ENCODE peak calls at places on chromosomes 13 and 19, in five cellular contexts. O, B, X, Z and D are unnamed samples. For H3K36me3, the result is how much of the 10 kb centered on the place peaks cover.

GRCh38 chr19:422213-422916 is 13.4 kb upstream of the C2CD4C start:
- DNase-seq in O (no peak), B (no peak), X (no peak), Z (no peak), D (no peak)

GRCh38 chr13:20561731-20562130 is 5.2 kb upstream of the IFT88 start:
- DNase-seq in O (no peak), B (no peak), X (no peak), Z (no peak), D (no peak)

GRCh38 chr13:44052843-44053607 is 173.3 kb downstream of the LACC1 start:
- DNase-seq in O (peak), B (no peak), X (peak), Z (peak), D (peak)

GRCh38 chr19:29268721-29269483 is 56.0 kb upstream of the UQCRFS1 start:
- DNase-seq in O (no peak), B (no peak), X (no peak), Z (no peak), D (no peak)

GRCh38 chr13:44331912-44332840 is 41.4 kb upstream of the SERP2 start:
- DNase-seq in O (peak), B (no peak), X (no peak), Z (no peak), D (peak)

GRCh38 chr13:97852181-97852874 is 101.1 kb upstream of the IPO5 start:
- DNase-seq in O (no peak), B (no peak), X (no peak), Z (no peak), D (no peak)

GRCh38 chr19:55687281-55688172 is 12.5 kb downstream of the EPN1 start:
- DNase-seq in O (no peak), B (no peak), X (no peak), Z (no peak), D (no peak)

GRCh38 chr13:53490732-53491131 is 462.1 kb downstream of the OLFM4 start:
- DNase-seq in O (no peak), B (no peak), X (no peak), Z (no peak), D (no peak)

GRCh38 chr13:113651511-113652403 is 6.2 kb downstream of the ATP4B start:
- DNase-seq in O (no peak), B (no peak), X (no peak), Z (no peak), D (no peak)

GRCh38 chr13:86655561-86655960 is 856.3 kb upstream of the SLITRK6 start:
- DNase-seq in O (no peak), B (no peak), X (no peak), Z (no peak), D (no peak)

GRCh38 chr13:75838366-75839017 is 202.4 kb downstream of the LMO7 start:
- DNase-seq in O (no peak), B (no peak), X (no peak), Z (no peak), D (no peak)

GRCh38 chr19:588093-588742 is 1.5 kb upstream of the HCN2 start:
- DNase-seq in O (peak), B (peak), X (peak), Z (peak), D (peak)

GRCh38 chr13:106573279-106573831 is 5.4 kb upstream of the ARGLU1 start:
- DNase-seq in O (peak), B (no peak), X (no peak), Z (no peak), D (no peak)

GRCh38 chr13:52804202-52804641 is 44.2 kb downstream of the PCDH8 start:
- DNase-seq in O (no peak), B (no peak), X (no peak), Z (no peak), D (no peak)

GRCh38 chr19:43229315-43229714 is 23.9 kb upstream of the PSG4 start:
- DNase-seq in O (peak), B (no peak), X (no peak), Z (peak), D (no peak)

GRCh38 chr13:51849145-51850101 is 4.4 kb upstream of the TMEM272 start:
- DNase-seq in O (peak), B (peak), X (peak), Z (peak), D (peak)

GRCh38 chr19:10752237-10752912 is 34.5 kb downstream of the DNM2 start:
- DNase-seq in O (no peak), B (no peak), X (no peak), Z (no peak), D (no peak)

GRCh38 chr13:37686501-37686900 is 87.9 kb upstream of the POSTN start:
- DNase-seq in O (peak), B (no peak), X (no peak), Z (no peak), D (no peak)

GRCh38 chr19:14383556-14383897 is 2.3 kb downstream of the ADGRE5 start:
- DNase-seq in O (peak), B (no peak), X (no peak), Z (peak), D (no peak)

GRCh38 chr13:105518086-105518485 is 1017.4 kb downstream of the EFNB2 start:
- DNase-seq in O (peak), B (no peak), X (no peak), Z (peak), D (peak)

GRCh38 chr13:28356506-28357064 is 138.3 kb downstream of the FLT1 start:
- DNase-seq in O (no peak), B (no peak), X (no peak), Z (no peak), D (peak)

GRCh38 chr19:35030257-35031071 is at the start of gene SCN1B:
- DNase-seq in O (peak), B (no peak), X (peak), Z (peak), D (peak)

GRCh38 chr13:110126391-110126961 is 180.5 kb downstream of the COL4A1 start:
- DNase-seq in O (peak), B (no peak), X (peak), Z (peak), D (peak)

GRCh38 chr13:51201886-51202285 is 20.3 kb upstream of the FAM124A start:
- DNase-seq in O (no peak), B (no peak), X (no peak), Z (no peak), D (no peak)

GRCh38 chr19:55447421-55448174 is 4.5 kb upstream of the SHISA7 start:
- DNase-seq in O (peak), B (no peak), X (no peak), Z (no peak), D (peak)

GRCh38 chr13:65985632-65986031 is 1244.5 kb downstream of the PCDH9 start:
- DNase-seq in O (no peak), B (no peak), X (no peak), Z (peak), D (no peak)

GRCh38 chr13:53605306-53605705 is 576.7 kb downstream of the OLFM4 start:
- DNase-seq in O (no peak), B (no peak), X (no peak), Z (no peak), D (no peak)

GRCh38 chr19:40539070-40539469 is 37.6 kb upstream of the SHKBP1 start:
- DNase-seq in O (no peak), B (no peak), X (no peak), Z (no peak), D (peak)

GRCh38 chr19:12550951-12551832 is at the start of gene ZNF564:
- DNase-seq in O (peak), B (peak), X (peak), Z (peak), D (peak)

GRCh38 chr19:42443944-42444398 is 1.2 kb upstream of the CXCL17 start:
- DNase-seq in O (no peak), B (no peak), X (no peak), Z (no peak), D (no peak)

GRCh38 chr13:39107484-39108040 is 69.3 kb downstream of the NHLRC3 start:
- DNase-seq in O (no peak), B (no peak), X (no peak), Z (no peak), D (no peak)

GRCh38 chr13:76014618-76015315 is 378.6 kb downstream of the LMO7 start:
- DNase-seq in O (peak), B (no peak), X (no peak), Z (no peak), D (peak)

DNA sequence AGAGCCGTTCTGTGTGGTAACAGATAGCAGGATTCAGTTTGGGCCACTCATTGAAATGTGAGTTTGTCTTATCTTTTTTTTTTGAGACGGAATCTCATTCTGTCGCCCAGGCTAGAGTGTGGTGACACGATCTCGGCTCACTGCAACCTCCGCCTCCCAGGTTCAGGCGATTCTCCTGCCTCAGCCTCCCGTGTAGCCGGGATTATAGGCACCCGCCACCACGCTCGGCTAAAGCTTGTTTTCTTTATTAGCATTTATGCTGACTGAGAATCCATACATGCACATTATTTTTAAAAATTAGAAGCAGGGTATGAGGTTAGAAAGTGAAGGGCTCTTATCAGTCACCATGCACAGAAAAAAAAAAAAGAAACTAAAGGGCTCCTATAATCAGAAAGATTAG is 11.6 kb downstream of the AP1M1 start:
- DNase-seq in O (no peak), B (no peak), X (no peak), Z (no peak), D (no peak)
- H3K36me3 ChIP-seq in O (half or more), B (under half), X (under half), Z (under half), D (half or more)

GRCh38 chr13:29379281-29379680 is 216.2 kb downstream of the SLC7A1 start:
- DNase-seq in O (no peak), B (no peak), X (no peak), Z (no peak), D (no peak)

GRCh38 chr13:29386246-29386645 is 209.2 kb downstream of the SLC7A1 start:
- DNase-seq in O (no peak), B (no peak), X (no peak), Z (no peak), D (no peak)

GRCh38 chr13:29384466-29384865 is 211.0 kb downstream of the SLC7A1 start:
- DNase-seq in O (no peak), B (no peak), X (no peak), Z (no peak), D (no peak)

GRCh38 chr13:29383476-29383875 is 212.0 kb downstream of the SLC7A1 start:
- DNase-seq in O (no peak), B (no peak), X (no peak), Z (no peak), D (no peak)

DNA sequence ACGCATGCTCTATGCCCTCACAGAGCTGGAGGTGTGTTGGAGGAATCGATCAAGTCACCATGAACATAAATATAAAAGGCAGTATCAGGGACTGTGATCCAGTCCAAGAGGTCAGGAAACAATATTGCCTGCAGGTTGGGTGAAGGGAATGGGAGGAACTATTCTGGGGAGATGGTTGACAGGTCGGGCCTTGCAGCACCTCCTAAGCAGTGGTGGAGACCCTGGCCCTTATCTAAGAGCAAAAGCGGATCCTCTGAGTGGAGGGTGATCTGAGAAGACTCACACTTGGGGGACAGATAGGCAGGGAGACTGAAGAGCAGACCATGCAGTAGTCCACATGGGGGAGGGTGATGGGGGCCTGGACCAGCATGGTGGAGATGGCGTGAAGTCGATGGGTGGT is 213.5 kb downstream of the SLC7A1 start:
- DNase-seq in O (no peak), B (no peak), X (no peak), Z (no peak), D (no peak)
- H4K91ac ChIP-seq in O (no peak), B (no peak), X (no peak), Z (no peak), D (no peak)

DNA sequence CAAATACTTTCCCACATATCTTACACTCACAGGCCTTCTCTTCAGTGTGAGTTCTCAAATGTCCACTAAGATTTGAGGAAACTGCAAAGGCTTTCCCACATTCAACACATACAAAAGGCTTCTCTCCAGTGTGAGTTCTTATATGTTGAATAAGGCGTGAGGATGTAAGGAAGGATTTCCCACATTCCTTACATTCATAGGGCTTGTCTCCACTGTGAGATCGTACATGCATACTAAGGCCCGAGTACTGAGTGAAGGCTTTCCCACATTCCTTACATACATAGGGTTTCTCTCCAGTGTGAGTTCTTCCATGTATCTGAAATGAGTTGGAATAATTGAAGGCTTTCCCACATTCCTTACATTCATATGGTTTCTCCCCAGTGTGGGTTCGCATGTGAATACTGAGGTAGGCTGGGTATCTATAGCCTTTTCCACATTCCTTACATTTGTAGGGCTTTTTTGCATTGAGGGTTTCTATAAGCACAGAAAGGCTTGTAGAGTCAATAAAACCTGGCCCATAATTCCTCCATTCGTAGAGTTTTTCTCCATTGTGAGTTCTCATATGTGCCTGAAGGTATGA is 9.6 kb downstream of the ZNF426 start:
- DNase-seq in O (peak), B (no peak), X (no peak), Z (no peak), D (peak)
- H3K36me3 ChIP-seq in O (half or more), B (half or more), X (half or more), Z (half or more), D (half or more)

DNA sequence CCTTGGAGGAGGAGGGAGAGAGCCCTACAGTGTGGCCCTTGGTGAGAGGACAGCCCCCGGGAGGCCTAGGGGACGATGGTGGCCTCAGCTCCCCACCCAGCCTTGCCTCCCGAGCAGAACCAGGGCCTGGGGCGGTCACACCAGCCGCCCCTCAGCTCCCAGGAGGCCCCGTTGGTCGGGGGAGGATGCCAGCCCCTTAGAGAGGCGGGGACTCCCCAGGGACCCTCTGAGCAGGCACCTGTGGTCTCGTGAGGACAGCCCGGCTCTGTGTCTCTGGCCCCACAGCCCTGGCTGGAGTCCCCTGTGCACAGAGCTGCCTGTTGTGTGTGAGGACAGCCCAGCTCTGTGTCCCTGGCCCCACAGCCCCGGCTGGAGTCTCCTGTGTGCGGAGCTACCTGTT is 158.8 kb downstream of the KDM4B start:
- DNase-seq in O (no peak), B (no peak), X (no peak), Z (no peak), D (no peak)
- H4K91ac ChIP-seq in O (no peak), B (peak), X (peak), Z (no peak), D (peak)

GRCh38 chr19:47093254-47093653 is 20.3 kb downstream of the ZC3H4 start:
- DNase-seq in O (no peak), B (no peak), X (no peak), Z (no peak), D (no peak)

GRCh38 chr19:47094557-47095517 is 18.7 kb downstream of the ZC3H4 start:
- DNase-seq in O (no peak), B (no peak), X (no peak), Z (no peak), D (no peak)

GRCh38 chr19:47095707-47096704 is 17.6 kb downstream of the ZC3H4 start:
- DNase-seq in O (no peak), B (no peak), X (no peak), Z (no peak), D (no peak)

GRCh38 chr19:47096721-47097120 is 16.9 kb downstream of the ZC3H4 start:
- DNase-seq in O (no peak), B (no peak), X (no peak), Z (no peak), D (no peak)

DNA sequence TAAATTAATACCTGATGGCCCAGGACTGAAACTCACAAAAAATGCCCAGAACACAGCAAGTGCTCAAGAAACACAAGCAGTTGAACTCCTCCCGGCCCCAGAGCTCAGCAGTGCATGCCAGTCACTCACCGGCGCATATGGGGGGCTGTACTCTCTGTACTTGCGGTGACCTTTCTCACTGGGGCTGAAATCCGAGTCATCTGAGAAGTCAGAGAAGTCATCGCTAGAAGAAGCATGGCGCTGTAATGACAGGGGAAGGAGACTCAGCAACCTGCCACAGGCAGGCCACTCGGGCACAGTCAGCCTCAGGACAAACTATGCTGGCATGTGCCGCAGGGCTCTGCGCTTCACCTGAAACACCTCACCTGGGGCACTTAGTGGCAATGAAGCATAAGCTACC is 19.7 kb downstream of the ZC3H4 start:
- DNase-seq in O (no peak), B (no peak), X (no peak), Z (no peak), D (no peak)
- H3K36me3 ChIP-seq in O (under half), B (under half), X (under half), Z (under half), D (under half)

GRCh38 chr13:33259296-33259695 is 26.3 kb downstream of the STARD13 start:
- DNase-seq in O (no peak), B (no peak), X (no peak), Z (no peak), D (no peak)
- H4K91ac ChIP-seq in O (peak), B (no peak), X (no peak), Z (no peak), D (no peak)

GRCh38 chr19:17156296-17156946 is 58.7 kb upstream of the USE1 start:
- DNase-seq in O (no peak), B (no peak), X (no peak), Z (peak), D (no peak)
- H3K36me3 ChIP-seq in O (half or more), B (under half), X (under half), Z (half or more), D (half or more)

GRCh38 chr13:60869225-60869624 is 472.2 kb downstream of the TDRD3 start:
- DNase-seq in O (no peak), B (no peak), X (no peak), Z (no peak), D (no peak)
- H4K91ac ChIP-seq in O (no peak), B (no peak), X (no peak), Z (no peak), D (no peak)

DNA sequence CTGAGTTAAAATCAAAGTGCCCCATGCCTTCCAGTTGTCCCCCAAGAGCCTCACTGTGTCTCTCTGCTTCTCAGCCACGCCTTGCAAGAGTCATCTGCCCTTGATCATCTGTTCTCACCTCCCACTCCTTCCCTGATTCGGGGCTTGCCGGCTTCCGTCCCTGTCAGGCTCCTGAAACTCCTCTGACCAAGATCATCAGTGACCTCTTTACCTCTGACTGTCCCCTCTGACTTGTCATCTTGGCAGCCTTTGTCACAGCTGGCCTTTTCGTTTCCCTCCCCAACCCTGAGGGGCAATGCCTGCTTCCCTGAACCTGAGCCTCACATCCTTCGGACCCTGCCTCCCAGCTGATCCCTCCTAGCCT is 66.3 kb downstream of the MAP4K1 start:
- DNase-seq in O (no peak), B (no peak), X (no peak), Z (no peak), D (no peak)
- H3K36me3 ChIP-seq in O (under half), B (under half), X (under half), Z (under half), D (under half)

DNA sequence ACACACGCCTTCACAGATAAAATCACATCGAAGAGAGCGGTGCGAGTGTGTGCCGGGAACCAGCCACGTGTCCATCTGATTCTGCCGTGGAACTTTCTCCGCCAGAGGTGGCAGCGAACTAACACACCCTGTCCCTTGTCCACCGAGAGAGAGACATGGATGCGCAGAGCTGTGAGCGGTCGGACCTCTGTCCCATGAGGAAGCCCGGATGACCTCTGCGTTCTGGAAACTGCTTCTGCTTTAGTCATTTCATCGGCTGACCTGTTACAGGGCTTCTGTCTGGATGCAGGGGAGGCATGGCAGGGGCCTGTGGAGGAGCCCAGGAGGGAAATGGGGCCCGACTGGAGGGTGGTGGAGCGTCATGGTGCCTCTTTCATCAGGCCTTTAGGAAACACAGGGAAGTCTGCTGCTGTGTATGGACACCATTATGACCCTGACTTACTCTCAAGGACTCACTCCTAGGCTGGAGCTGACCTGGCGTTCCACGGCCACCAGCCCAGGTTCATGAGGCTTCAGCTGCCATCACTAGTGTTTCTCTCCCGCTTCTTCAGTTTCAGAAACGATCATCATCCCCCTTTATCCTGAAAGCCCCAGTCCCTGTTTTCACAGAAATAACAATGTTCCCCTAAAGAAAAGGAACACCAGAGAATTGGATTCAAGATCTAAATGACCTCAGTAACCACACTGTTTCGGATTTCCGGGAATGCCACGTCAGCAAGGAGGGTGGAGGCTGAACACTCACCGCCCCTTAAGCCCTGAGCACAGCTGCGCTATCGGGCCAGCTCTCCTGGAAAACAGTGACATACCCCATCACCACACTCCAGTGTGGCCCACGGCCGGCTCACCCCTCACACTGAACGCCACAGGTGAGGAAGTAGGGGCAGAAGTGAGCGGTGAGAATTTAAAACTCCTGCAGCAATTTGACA is 67.5 kb downstream of the SOX1 start:
- DNase-seq in O (no peak), B (no peak), X (no peak), Z (no peak), D (no peak)
- H4K91ac ChIP-seq in O (no peak), B (no peak), X (no peak), Z (no peak), D (no peak)